ENCODE peak calls at places on chromosomes 11 and 22, in nine cellular contexts. N, O, F, Q, G, S, K, C and A are unnamed samples.

GRCh38 chr11:7220636-7221035 is 31.1 kb upstream of the SYT9 start:
- DNase-seq in N (no peak), O (no peak), F (no peak), Q (no peak), G (no peak), S (no peak), K (no peak), C (no peak), A (peak; percentile 60)

GRCh38 chr11:88206746-88207145 is 31.5 kb upstream of the RAB38 start:
- DNase-seq in N (peak; percentile 63), O (no peak), F (no peak), Q (no peak), G (no peak), S (no peak), K (no peak), C (no peak), A (no peak)

GRCh38 chr11:88252208-88252607 is 77.0 kb upstream of the RAB38 start:
- DNase-seq in N (no peak), O (no peak), F (no peak), Q (no peak), G (no peak), S (no peak), K (no peak), C (no peak), A (no peak)

GRCh38 chr11:39221739-39222138 is 2237.7 kb downstream of the LRRC4C start:
- DNase-seq in N (no peak), O (no peak), F (no peak), Q (no peak), G (no peak), S (no peak), K (no peak), C (no peak), A (no peak)

GRCh38 chr11:60852639-60853468 is 2.9 kb downstream of the PTGDR2 start:
- DNase-seq in N (no peak), O (no peak), F (peak; percentile 56), Q (no peak), G (no peak), S (no peak), K (no peak), C (no peak), A (no peak)

GRCh38 chr11:118088531-118088930 is 1.8 kb upstream of the SMIM35 start:
- DNase-seq in N (no peak), O (peak; percentile 89), F (no peak), Q (no peak), G (no peak), S (peak; percentile 32), K (no peak), C (no peak), A (no peak)

GRCh38 chr11:911031-911889 is 650 bp upstream of the CHID1 start:
- DNase-seq in N (peak; percentile 63), O (peak; percentile 61), F (peak; percentile 48), Q (no peak), G (no peak), S (peak; percentile 50), K (peak; percentile 46), C (peak; percentile 35), A (no peak)

GRCh38 chr11:95788921-95789505 is 569 bp downstream of the FAM76B start:
- DNase-seq in N (peak; percentile 84), O (peak; percentile 41), F (peak; percentile 5), Q (no peak), G (no peak), S (no peak), K (peak; percentile 39), C (peak; percentile 31), A (peak; percentile 92)

GRCh38 chr11:2559527-2560311 is 114.9 kb downstream of the KCNQ1 start:
- DNase-seq in N (no peak), O (no peak), F (peak; percentile 3), Q (peak; percentile 9), G (no peak), S (peak; percentile 11), K (no peak), C (no peak), A (no peak)

GRCh38 chr11:29293825-29294224 is 723.0 kb downstream of the KCNA4 start:
- DNase-seq in N (no peak), O (no peak), F (no peak), Q (no peak), G (no peak), S (no peak), K (peak; percentile 72), C (peak; percentile 70), A (no peak)

GRCh38 chr22:17230239-17230638 is 11.0 kb upstream of the ADA2 start:
- DNase-seq in N (no peak), O (no peak), F (no peak), Q (no peak), G (no peak), S (no peak), K (no peak), C (peak; percentile 13), A (no peak)

GRCh38 chr11:67420147-67420645 is 4.7 kb downstream of the CARNS1 start:
- DNase-seq in N (no peak), O (no peak), F (no peak), Q (no peak), G (no peak), S (no peak), K (no peak), C (no peak), A (no peak)

GRCh38 chr11:67420646-67421420 is 5.4 kb downstream of the CARNS1 start:
- DNase-seq in N (peak; percentile 97), O (peak; percentile 83), F (peak; percentile 99), Q (peak; percentile 93), G (peak; percentile 93), S (peak; percentile 97), K (peak; percentile 82), C (peak; percentile 92), A (peak; percentile 98)

GRCh38 chr11:67423466-67423865 is 4.8 kb upstream of the RPS6KB2 start:
- DNase-seq in N (no peak), O (no peak), F (no peak), Q (no peak), G (no peak), S (no peak), K (no peak), C (no peak), A (no peak)

GRCh38 chr11:67422894-67423293 is 5.4 kb upstream of the RPS6KB2 start:
- DNase-seq in N (peak; percentile 71), O (peak; percentile 81), F (no peak), Q (no peak), G (no peak), S (no peak), K (no peak), C (no peak), A (no peak)

GRCh38 chr11:67421421-67422031 is 6.0 kb downstream of the CARNS1 start:
- DNase-seq in N (no peak), O (no peak), F (no peak), Q (no peak), G (no peak), S (no peak), K (no peak), C (no peak), A (no peak)
- H3K27ac ChIP-seq in N (no peak overlapping the region), O (no peak overlapping the region), F (peak overlapping the region; percentile 97), Q (peak overlapping the region; percentile 94), G (peak overlapping the region; percentile 85), S (peak overlapping the region; percentile 92), K (no peak overlapping the region), C (no peak overlapping the region), A (peak overlapping the region; percentile 93)

GRCh38 chr11:123421589-123421988 is 8.5 kb upstream of the GRAMD1B start:
- DNase-seq in N (no peak), O (no peak), F (no peak), Q (no peak), G (no peak), S (no peak), K (no peak), C (no peak), A (no peak)

GRCh38 chr11:123425367-123425766 is 4.7 kb upstream of the GRAMD1B start:
- DNase-seq in N (no peak), O (no peak), F (no peak), Q (no peak), G (no peak), S (no peak), K (no peak), C (no peak), A (no peak)

DNA sequence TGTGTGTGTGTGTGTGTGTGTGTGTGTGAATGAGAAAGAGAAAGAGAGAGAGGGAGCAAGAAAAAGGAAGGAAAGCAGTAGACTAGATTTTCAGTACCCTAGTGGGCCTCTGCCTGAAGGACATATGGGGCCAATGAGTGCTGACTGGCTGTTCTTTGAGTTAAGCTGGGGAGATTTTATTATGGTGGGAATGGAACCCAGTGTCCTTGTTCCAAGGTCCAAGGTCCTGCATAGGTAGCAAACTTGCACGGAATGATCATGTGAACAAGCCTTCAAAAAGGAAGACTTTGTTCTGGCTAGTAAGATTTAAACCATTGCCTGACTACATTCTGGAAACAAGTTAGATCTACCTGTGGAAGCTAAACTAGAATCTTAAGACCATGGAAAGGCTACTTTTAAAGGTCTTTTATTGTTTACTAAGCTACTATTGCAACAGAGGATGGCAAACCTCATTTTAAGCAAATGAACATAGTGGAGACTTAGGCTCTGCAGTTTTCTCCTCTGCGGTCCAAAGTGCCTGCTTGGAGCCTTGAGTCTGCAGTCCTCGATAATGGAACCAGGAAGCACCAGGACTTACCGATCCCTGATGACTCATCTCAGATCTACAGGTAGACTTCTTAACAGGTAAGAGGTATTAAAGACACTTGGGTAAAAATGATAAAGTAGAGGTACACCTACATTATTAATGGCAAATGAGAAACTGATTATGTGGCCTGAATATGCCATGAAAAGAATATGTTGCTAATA is 10.2 kb upstream of the GRAMD1B start:
- DNase-seq in N (no peak), O (no peak), F (no peak), Q (no peak), G (no peak), S (no peak), K (no peak), C (no peak), A (no peak)
- H3K4me1 ChIP-seq in N (no peaks in the 10 kb centered on the region), O (no peaks in the 10 kb centered on the region), F (no peaks in the 10 kb centered on the region), Q (no peaks in the 10 kb centered on the region), G (no peaks in the 10 kb centered on the region), S (no peaks in the 10 kb centered on the region), K (no peaks in the 10 kb centered on the region), C (no peaks in the 10 kb centered on the region), A (no peaks in the 10 kb centered on the region)

DNA sequence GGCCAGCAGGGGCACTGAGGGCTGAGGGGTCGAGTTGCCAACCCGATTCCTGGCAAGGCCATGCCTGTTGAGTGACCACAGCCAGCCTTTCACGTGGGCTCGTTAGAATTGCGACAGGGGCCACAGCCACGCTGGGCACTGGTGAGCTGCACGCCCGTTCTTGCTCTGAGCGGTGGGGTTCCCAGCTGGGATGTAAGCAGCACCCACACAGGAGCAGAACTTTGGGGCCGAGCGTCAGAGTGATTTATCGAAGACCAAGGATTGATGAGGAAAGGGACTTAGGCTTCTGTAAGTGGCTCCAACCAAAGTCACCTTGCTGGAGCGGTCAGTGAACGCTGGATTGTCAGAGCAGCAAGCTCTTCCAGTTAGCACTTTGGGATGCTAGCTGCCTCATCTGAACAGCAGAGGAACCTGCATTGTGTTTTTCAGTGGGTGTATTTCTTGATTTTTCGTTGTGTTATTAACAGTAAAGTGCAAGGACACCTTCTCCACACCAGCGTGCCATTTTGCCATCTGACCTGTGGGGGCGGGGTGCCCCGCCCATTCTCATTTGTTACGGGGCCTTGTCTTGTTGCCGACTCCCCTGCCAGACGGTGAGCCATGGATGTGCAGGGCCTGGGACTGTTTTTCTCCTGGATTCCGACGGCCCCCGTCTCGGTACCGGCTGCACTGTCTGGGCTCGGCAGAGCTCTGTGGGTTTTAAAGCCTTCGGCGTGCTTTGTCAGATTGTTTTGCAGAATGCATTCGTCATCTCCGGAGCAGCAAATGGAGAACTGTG is 202.5 kb downstream of the TBC1D22A start:
- DNase-seq in N (no peak), O (no peak), F (no peak), Q (no peak), G (no peak), S (no peak), K (no peak), C (no peak), A (no peak)
- H3K4me3 ChIP-seq in N (no peak overlapping the region), O (no peak overlapping the region), F (no peak overlapping the region), Q (no peak overlapping the region), G (no peak overlapping the region), S (no peak overlapping the region), K (no peak overlapping the region), C (no peak overlapping the region), A (no peak overlapping the region)

GRCh38 chr11:35029979-35030378 is 109.0 kb upstream of the CD44 start:
- DNase-seq in N (peak; percentile 66), O (peak; percentile 81), F (no peak), Q (no peak), G (no peak), S (no peak), K (peak; percentile 89), C (peak; percentile 65), A (no peak)
- H3K27ac ChIP-seq in N (no peak overlapping the region), O (peak overlapping the region; percentile 85), F (no peak overlapping the region), Q (no peak overlapping the region), G (peak overlapping the region; percentile 87), S (no peak overlapping the region), K (peak overlapping the region; percentile 85), C (peak overlapping the region; percentile 73), A (no peak overlapping the region)